ENCODE peak calls at places on chromosomes 16 and 17, in nine cellular contexts. B is PC-3; Q is IMR-90; Z is left lung; Y is adrenal gland; E is lung; M is testis; W is CD8-positive, alpha-beta T cell; F is uterus. A is an unnamed sample.

GRCh38 chr16:72788269-72788809 is 259.6 kb downstream of the ZFHX3 start:
- DNase-seq in B (no peak), Q (no peak), Z (no peak), Y (no peak), E (no peak), M (no peak), W (no peak), F (no peak), A (no peak)

GRCh38 chr16:83623091-83623730 is 184.6 kb upstream of the HSBP1 start:
- DNase-seq in B (no peak), Q (no peak), Z (no peak), Y (no peak), E (no peak), M (no peak), W (no peak), F (no peak), A (no peak)

GRCh38 chr16:61684566-61684965 is 351.7 kb downstream of the CDH8 start:
- DNase-seq in B (no peak), Q (no peak), Z (no peak), Y (no peak), E (no peak), M (no peak), W (no peak), F (no peak), A (no peak)

GRCh38 chr17:82831818-82832200 is 8.0 kb downstream of the ZNF750 start:
- DNase-seq in B (no peak), Q (no peak), Z (no peak), Y (no peak), E (no peak), M (no peak), W (no peak), F (no peak), A (peak; percentile 4)

GRCh38 chr17:81481011-81481799 is 31.4 kb downstream of the ACTG1 start:
- DNase-seq in B (no peak), Q (peak; percentile 46), Z (peak; percentile 59), Y (peak; percentile 70), E (no peak), M (peak; percentile 77), W (peak; percentile 66), F (peak; percentile 44), A (peak; percentile 49)

GRCh38 chr16:87203060-87203656 is 114.0 kb downstream of the C16orf95 start:
- DNase-seq in B (peak; percentile 75), Q (peak; percentile 77), Z (no peak), Y (no peak), E (peak; percentile 47), M (peak; percentile 43), W (peak; percentile 16), F (no peak), A (peak; percentile 50)

GRCh38 chr17:58338907-58339774 is 10.5 kb upstream of the TSPOAP1 start:
- DNase-seq in B (no peak), Q (peak; percentile 88), Z (peak; percentile 84), Y (peak; percentile 65), E (peak; percentile 54), M (no peak), W (peak; percentile 40), F (no peak), A (peak; percentile 75)

GRCh38 chr16:15041260-15042011 is 14.4 kb downstream of the NTAN1 start:
- DNase-seq in B (no peak), Q (peak; percentile 48), Z (peak; percentile 83), Y (peak; percentile 82), E (peak; percentile 67), M (peak; percentile 90), W (no peak), F (peak; percentile 57), A (peak; percentile 88)

GRCh38 chr17:74659898-74660297 is 36.4 kb upstream of the CD300E start:
- DNase-seq in B (no peak), Q (no peak), Z (no peak), Y (no peak), E (no peak), M (no peak), W (no peak), F (no peak), A (no peak)
- TF ChIP-seq CTCF in B (no peak), Q (no peak), Z (no peak), Y (no peak), E (no peak), M (no peak), W (no peak), F (no peak), A (no peak)

GRCh38 chr17:44087319-44087718 is 16.8 kb downstream of the G6PC3 start:
- DNase-seq in B (no peak), Q (no peak), Z (no peak), Y (no peak), E (no peak), M (no peak), W (no peak), F (no peak), A (no peak)

GRCh38 chr17:44091200-44091997 is 20.9 kb downstream of the G6PC3 start:
- DNase-seq in B (no peak), Q (no peak), Z (no peak), Y (no peak), E (no peak), M (no peak), W (no peak), F (no peak), A (no peak)

GRCh38 chr17:44086364-44087311 is 16.1 kb downstream of the G6PC3 start:
- DNase-seq in B (peak; percentile 92), Q (peak; percentile 98), Z (peak; percentile 57), Y (peak; percentile 79), E (no peak), M (peak; percentile 57), W (peak; percentile 33), F (peak; percentile 89), A (no peak)

GRCh38 chr17:44084921-44085320 is 14.4 kb downstream of the G6PC3 start:
- DNase-seq in B (no peak), Q (no peak), Z (no peak), Y (no peak), E (no peak), M (no peak), W (no peak), F (no peak), A (no peak)

GRCh38 chr17:44088254-44088653 is 17.7 kb downstream of the G6PC3 start:
- DNase-seq in B (no peak), Q (no peak), Z (no peak), Y (no peak), E (no peak), M (no peak), W (no peak), F (no peak), A (no peak)
- H3K36me3 ChIP-seq in B (no peaks in the 10 kb centered on the region), Q (peaks cover 41% of the 10 kb centered on the region), Z (no peaks in the 10 kb centered on the region), Y (no peaks in the 10 kb centered on the region), E (peaks cover 62% of the 10 kb centered on the region), M (no peaks in the 10 kb centered on the region), W (peaks cover 11% of the 10 kb centered on the region), F (no peaks in the 10 kb centered on the region), A (peaks cover 37% of the 10 kb centered on the region)

GRCh38 chr17:79101111-79101673 is 26.6 kb downstream of the ENGASE start:
- DNase-seq in B (no peak), Q (no peak), Z (no peak), Y (no peak), E (no peak), M (no peak), W (no peak), F (no peak), A (no peak)

GRCh38 chr17:79098282-79098867 is 23.8 kb downstream of the ENGASE start:
- DNase-seq in B (no peak), Q (no peak), Z (no peak), Y (no peak), E (no peak), M (no peak), W (no peak), F (no peak), A (no peak)

GRCh38 chr17:79102214-79102613 is 27.6 kb downstream of the ENGASE start:
- DNase-seq in B (no peak), Q (no peak), Z (no peak), Y (no peak), E (no peak), M (no peak), W (no peak), F (no peak), A (no peak)

GRCh38 chr17:79097226-79098055 is 22.8 kb downstream of the ENGASE start:
- DNase-seq in B (no peak), Q (no peak), Z (no peak), Y (no peak), E (no peak), M (peak; percentile 48), W (no peak), F (no peak), A (no peak)

GRCh38 chr17:79100405-79100804 is 25.8 kb downstream of the ENGASE start:
- DNase-seq in B (no peak), Q (no peak), Z (no peak), Y (no peak), E (no peak), M (no peak), W (no peak), F (no peak), A (no peak)
- H3K27me3 ChIP-seq in B (peaks cover 68% of the 10 kb centered on the region), Q (peaks cover 84% of the 10 kb centered on the region), Z (peaks cover 98% of the 10 kb centered on the region), Y (peaks cover 28% of the 10 kb centered on the region), E (peaks cover 4% of the 10 kb centered on the region), M (no peaks in the 10 kb centered on the region), W (no peaks in the 10 kb centered on the region), F (no peaks in the 10 kb centered on the region), A (no peaks in the 10 kb centered on the region)

GRCh38 chr16:85417156-85417860 is 195.8 kb upstream of the GSE1 start:
- DNase-seq in B (no peak), Q (no peak), Z (no peak), Y (peak; percentile 17), E (no peak), M (peak; percentile 12), W (no peak), F (peak; percentile 12), A (no peak)

GRCh38 chr16:85418978-85419491 is 194.1 kb upstream of the GSE1 start:
- DNase-seq in B (no peak), Q (no peak), Z (no peak), Y (no peak), E (no peak), M (peak; percentile 19), W (no peak), F (no peak), A (peak; percentile 14)

GRCh38 chr16:85413713-85414663 is 199.1 kb upstream of the GSE1 start:
- DNase-seq in B (no peak), Q (no peak), Z (no peak), Y (no peak), E (no peak), M (no peak), W (no peak), F (no peak), A (peak; percentile 13)

GRCh38 chr16:85415196-85415988 is 197.7 kb upstream of the GSE1 start:
- DNase-seq in B (no peak), Q (no peak), Z (no peak), Y (peak; percentile 16), E (no peak), M (peak; percentile 37), W (no peak), F (no peak), A (peak; percentile 15)

DNA sequence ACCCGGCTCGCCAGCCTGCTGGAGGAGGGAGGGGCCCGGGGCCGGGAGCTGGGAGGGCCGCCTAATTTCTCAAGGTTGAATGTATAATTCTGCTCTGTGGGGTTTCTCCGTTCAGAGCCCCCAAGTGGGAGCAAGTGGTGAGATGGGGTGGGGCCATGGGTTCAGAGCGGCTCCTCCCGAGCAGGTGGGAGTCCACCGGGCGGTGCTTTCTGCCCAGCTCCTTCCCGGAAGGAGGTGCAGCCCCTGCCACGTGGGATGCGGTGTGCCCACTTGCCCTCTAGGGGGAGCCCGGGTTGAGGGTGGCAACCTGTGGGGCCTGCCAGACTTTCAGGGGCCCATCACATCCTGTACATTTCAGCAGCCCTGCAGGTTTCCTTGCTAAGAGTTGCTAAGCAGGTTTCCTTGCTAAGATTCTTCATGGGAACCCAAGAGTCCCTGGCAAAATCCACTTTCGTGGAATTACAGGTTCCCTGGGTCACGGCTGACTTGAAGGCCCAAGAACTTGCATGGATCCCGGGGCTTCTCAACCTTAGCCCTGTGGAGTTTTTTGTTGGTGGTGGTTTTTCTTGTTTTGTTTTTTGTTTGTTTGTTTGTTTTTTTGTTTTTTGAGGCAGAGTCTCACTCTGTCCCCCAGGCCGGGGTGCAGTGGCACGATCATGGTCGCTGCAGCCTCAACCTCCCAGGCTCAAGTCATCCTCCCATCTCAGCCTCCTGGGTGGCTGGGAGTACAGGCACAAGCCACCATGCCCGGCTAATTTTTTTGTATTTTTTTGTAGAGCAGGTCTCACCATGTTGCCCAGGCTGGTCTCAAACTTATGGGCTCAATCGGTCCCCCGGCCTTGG is 196.6 kb upstream of the GSE1 start:
- DNase-seq in B (peak; percentile 71), Q (peak; percentile 15), Z (peak; percentile 78), Y (peak; percentile 50), E (peak; percentile 86), M (peak; percentile 61), W (peak; percentile 79), F (peak; percentile 27), A (peak; percentile 81)
- TF ChIP-seq CTCF in B (peak; percentile 68), Q (peak; percentile 58), Z (peak; percentile 68), Y (peak; percentile 33), E (peak; percentile 16), M (peak; percentile 48), W (peak; percentile 51), F (peak; percentile 21), A (peak; percentile 84)

A was measured in right lobe of liver.